ENCODE peak calls at places on chromosomes 11 and 22, in five cellular contexts. One of them, this sample, is unnamed.
A peak's percentile ranks its signal among the peaks of the same experiment; 100 is the strongest.

GRCh38 chr11:38971141-38971540 is 2373.1 kb upstream of the RAG2 start:
- DNase-seq in adrenal gland: no peak
- DNase-seq in body of pancreas: no peak
- DNase-seq in Peyer's patch: no peak
- DNase-seq in testis: no peak
- DNase-seq in this sample: no peak

GRCh38 chr11:34960277-34960676 is 43.9 kb downstream of the PDHX start:
- DNase-seq in testis: peak; percentile 27
- DNase-seq in Peyer's patch: no peak
- DNase-seq in body of pancreas: peak; percentile 26
- DNase-seq in adrenal gland: peak; percentile 69
- DNase-seq in this sample: no peak

GRCh38 chr11:86919557-86920210 is 35.5 kb downstream of the FZD4 start:
- DNase-seq in Peyer's patch: no peak
- DNase-seq in body of pancreas: no peak
- DNase-seq in adrenal gland: no peak
- DNase-seq in testis: peak; percentile 35
- DNase-seq in this sample: peak; percentile 12

GRCh38 chr22:16695261-16695660 is 102.7 kb upstream of the CCT8L2 start:
- DNase-seq in adrenal gland: no peak
- DNase-seq in Peyer's patch: no peak
- DNase-seq in testis: no peak
- DNase-seq in body of pancreas: no peak
- DNase-seq in this sample: no peak

GRCh38 chr11:69427337-69427736 is 54.1 kb upstream of the LINC01488 start:
- DNase-seq in testis: no peak
- DNase-seq in Peyer's patch: no peak
- DNase-seq in adrenal gland: no peak
- DNase-seq in body of pancreas: no peak
- DNase-seq in this sample: no peak

GRCh38 chr22:45546333-45547015 is 43.8 kb downstream of the FBLN1 start:
- DNase-seq in testis: no peak
- DNase-seq in Peyer's patch: no peak
- DNase-seq in body of pancreas: no peak
- DNase-seq in adrenal gland: no peak
- DNase-seq in this sample: no peak

GRCh38 chr11:57474751-57475115 is 14.4 kb downstream of the RTN4RL2 start:
- DNase-seq in adrenal gland: no peak
- DNase-seq in Peyer's patch: no peak
- DNase-seq in testis: no peak
- DNase-seq in body of pancreas: no peak
- DNase-seq in this sample: no peak

GRCh38 chr22:48089601-48090331 is 1327.3 kb downstream of the TBC1D22A start:
- DNase-seq in adrenal gland: peak; percentile 91
- DNase-seq in Peyer's patch: peak; percentile 39
- DNase-seq in body of pancreas: peak; percentile 14
- DNase-seq in testis: peak; percentile 57
- DNase-seq in this sample: peak; percentile 63

GRCh38 chr11:6219359-6219758 is 14.0 kb downstream of the C11orf42 start:
- DNase-seq in testis: no peak
- DNase-seq in Peyer's patch: no peak
- DNase-seq in adrenal gland: peak; percentile 79
- DNase-seq in body of pancreas: no peak
- DNase-seq in this sample: peak; percentile 74

GRCh38 chr11:122195790-122196189 is 79.8 kb upstream of the BLID start:
- DNase-seq in adrenal gland: no peak
- DNase-seq in testis: no peak
- DNase-seq in body of pancreas: no peak
- DNase-seq in Peyer's patch: no peak
- DNase-seq in this sample: no peak

GRCh38 chr11:16891964-16892363 is 122.2 kb downstream of the PLEKHA7 start:
- DNase-seq in Peyer's patch: no peak
- DNase-seq in adrenal gland: no peak
- DNase-seq in testis: no peak
- DNase-seq in body of pancreas: no peak
- DNase-seq in this sample: no peak

GRCh38 chr22:21568207-21569075 is 927 bp downstream of the UBE2L3 start:
- DNase-seq in body of pancreas: peak; percentile 50
- DNase-seq in Peyer's patch: no peak
- DNase-seq in adrenal gland: no peak
- DNase-seq in testis: peak; percentile 38
- DNase-seq in this sample: no peak

GRCh38 chr11:113629562-113629961 is 76.5 kb downstream of the TMPRSS5 start:
- DNase-seq in testis: no peak
- DNase-seq in adrenal gland: no peak
- DNase-seq in Peyer's patch: no peak
- DNase-seq in body of pancreas: no peak
- DNase-seq in this sample: no peak

GRCh38 chr11:3229673-3230630 is 2.3 kb downstream of the MRGPRE start:
- DNase-seq in testis: no peak
- DNase-seq in body of pancreas: no peak
- DNase-seq in adrenal gland: no peak
- DNase-seq in Peyer's patch: no peak
- DNase-seq in this sample: no peak

GRCh38 chr11:124898711-124899110 is 1.0 kb upstream of the ROBO4 start:
- DNase-seq in body of pancreas: no peak
- DNase-seq in testis: peak; percentile 65
- DNase-seq in Peyer's patch: no peak
- DNase-seq in adrenal gland: peak; percentile 86
- DNase-seq in this sample: no peak

GRCh38 chr11:128948583-128948982 is 5.9 kb upstream of the TP53AIP1 start:
- DNase-seq in body of pancreas: no peak
- DNase-seq in Peyer's patch: no peak
- DNase-seq in testis: no peak
- DNase-seq in adrenal gland: peak; percentile 65
- DNase-seq in this sample: no peak

GRCh38 chr22:17368727-17369552 is at the start of gene CECR2:
- DNase-seq in adrenal gland: no peak
- DNase-seq in Peyer's patch: peak; percentile 49
- DNase-seq in body of pancreas: peak; percentile 67
- DNase-seq in testis: peak; percentile 64
- DNase-seq in this sample: no peak

GRCh38 chr22:24002849-24003248 is 2.4 kb downstream of the GSTT4 start:
- DNase-seq in body of pancreas: no peak
- DNase-seq in adrenal gland: no peak
- DNase-seq in Peyer's patch: no peak
- DNase-seq in testis: no peak
- DNase-seq in this sample: no peak

GRCh38 chr22:25169278-25170031 is 30.2 kb upstream of the CRYBB3 start:
- DNase-seq in adrenal gland: peak; percentile 86
- DNase-seq in Peyer's patch: no peak
- DNase-seq in body of pancreas: no peak
- DNase-seq in testis: no peak
- DNase-seq in this sample: no peak

GRCh38 chr11:19743622-19744021 is 31.0 kb downstream of the NAV2 start:
- DNase-seq in adrenal gland: no peak
- DNase-seq in Peyer's patch: no peak
- DNase-seq in body of pancreas: no peak
- DNase-seq in testis: no peak
- DNase-seq in this sample: no peak

GRCh38 chr11:21622995-21623394 is 569.9 kb upstream of the ANO5 start:
- DNase-seq in adrenal gland: no peak
- DNase-seq in testis: no peak
- DNase-seq in body of pancreas: no peak
- DNase-seq in Peyer's patch: no peak
- DNase-seq in this sample: no peak

GRCh38 chr11:12537778-12538401 is 136.3 kb upstream of the TEAD1 start:
- DNase-seq in adrenal gland: peak; percentile 69
- DNase-seq in Peyer's patch: no peak
- DNase-seq in testis: peak; percentile 19
- DNase-seq in body of pancreas: no peak
- DNase-seq in this sample: no peak

GRCh38 chr11:48165426-48165825 is 51.2 kb upstream of the OR4B1 start:
- DNase-seq in Peyer's patch: no peak
- DNase-seq in testis: no peak
- DNase-seq in body of pancreas: no peak
- DNase-seq in adrenal gland: no peak
- DNase-seq in this sample: no peak

GRCh38 chr11:31601635-31602282 is 92.2 kb downstream of the ELP4 start:
- DNase-seq in body of pancreas: no peak
- DNase-seq in adrenal gland: no peak
- DNase-seq in Peyer's patch: no peak
- DNase-seq in testis: no peak
- DNase-seq in this sample: no peak

GRCh38 chr11:94800394-94800793 is 32.2 kb downstream of the AMOTL1 start:
- DNase-seq in Peyer's patch: no peak
- DNase-seq in body of pancreas: peak; percentile 71
- DNase-seq in testis: peak; percentile 85
- DNase-seq in adrenal gland: peak; percentile 88
- DNase-seq in this sample: no peak

GRCh38 chr11:1108246-1108900 is 33.7 kb downstream of the MUC2 start:
- DNase-seq in Peyer's patch: no peak
- DNase-seq in body of pancreas: no peak
- DNase-seq in adrenal gland: no peak
- DNase-seq in testis: no peak
- DNase-seq in this sample: no peak

GRCh38 chr11:104792861-104793260 is 105.4 kb downstream of the CASP12 start:
- DNase-seq in adrenal gland: no peak
- DNase-seq in testis: no peak
- DNase-seq in Peyer's patch: no peak
- DNase-seq in body of pancreas: no peak
- DNase-seq in this sample: no peak

GRCh38 chr11:87352759-87353707 is 315.3 kb downstream of the TMEM135 start:
- DNase-seq in testis: peak; percentile 90
- DNase-seq in adrenal gland: peak; percentile 93
- DNase-seq in body of pancreas: peak; percentile 86
- DNase-seq in Peyer's patch: peak; percentile 92
- DNase-seq in this sample: peak; percentile 61

GRCh38 chr11:111944139-111944538 is 7.0 kb downstream of the DIXDC1 start:
- DNase-seq in testis: no peak
- DNase-seq in Peyer's patch: no peak
- DNase-seq in body of pancreas: no peak
- DNase-seq in adrenal gland: no peak
- DNase-seq in this sample: no peak

GRCh38 chr22:50244420-50245213 is at the start of gene TUBGCP6:
- DNase-seq in body of pancreas: peak; percentile 97
- DNase-seq in Peyer's patch: peak; percentile 97
- DNase-seq in adrenal gland: peak; percentile 98
- DNase-seq in testis: peak; percentile 98
- DNase-seq in this sample: peak; percentile 86
- TF ChIP-seq POLR2A in body of pancreas: peak; percentile 87
- TF ChIP-seq POLR2A in Peyer's patch: peak; percentile 77
- TF ChIP-seq POLR2A in adrenal gland: peak; percentile 77
- TF ChIP-seq POLR2A in testis: peak; percentile 5
- TF ChIP-seq POLR2A in this sample: peak; percentile 65

GRCh38 chr11:120625565-120625964 is 114.0 kb downstream of the GRIK4 start:
- DNase-seq in adrenal gland: no peak
- DNase-seq in testis: no peak
- DNase-seq in Peyer's patch: no peak
- DNase-seq in body of pancreas: no peak
- DNase-seq in this sample: no peak

GRCh38 chr11:120630100-120630499 is 118.6 kb downstream of the GRIK4 start:
- DNase-seq in body of pancreas: no peak
- DNase-seq in adrenal gland: no peak
- DNase-seq in testis: no peak
- DNase-seq in Peyer's patch: no peak
- DNase-seq in this sample: no peak

GRCh38 chr11:120627535-120628163 is 116.1 kb downstream of the GRIK4 start:
- DNase-seq in body of pancreas: no peak
- DNase-seq in Peyer's patch: no peak
- DNase-seq in testis: no peak
- DNase-seq in adrenal gland: no peak
- DNase-seq in this sample: no peak

GRCh38 chr11:120629407-120629806 is 117.9 kb downstream of the GRIK4 start:
- DNase-seq in Peyer's patch: no peak
- DNase-seq in body of pancreas: no peak
- DNase-seq in adrenal gland: no peak
- DNase-seq in testis: no peak
- DNase-seq in this sample: no peak

DNA sequence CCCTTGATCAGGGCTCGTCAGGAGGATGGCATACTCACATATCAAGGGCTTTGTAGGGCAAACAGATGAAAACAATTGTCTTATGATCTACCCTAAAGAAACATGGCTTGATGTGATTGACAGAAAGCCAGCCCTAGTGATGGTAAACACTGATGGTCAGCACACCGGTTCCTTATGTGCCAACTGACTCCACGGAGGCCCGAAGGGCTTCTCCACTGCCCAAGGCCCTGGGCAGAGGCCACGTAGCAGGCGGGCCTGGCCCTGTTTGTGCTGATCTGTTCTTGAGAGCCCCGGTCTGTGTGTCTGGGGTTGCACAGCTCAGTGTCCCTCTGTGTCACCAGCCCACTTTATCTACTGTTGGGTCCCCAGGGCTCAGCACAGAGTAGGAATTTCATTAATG is 115.2 kb downstream of the GRIK4 start:
- DNase-seq in body of pancreas: no peak
- DNase-seq in adrenal gland: no peak
- DNase-seq in Peyer's patch: no peak
- DNase-seq in testis: no peak
- DNase-seq in this sample: no peak
- TF ChIP-seq POLR2A in body of pancreas: no peak
- TF ChIP-seq POLR2A in adrenal gland: no peak
- TF ChIP-seq POLR2A in Peyer's patch: no peak
- TF ChIP-seq POLR2A in testis: no peak
- TF ChIP-seq POLR2A in this sample: no peak

DNA sequence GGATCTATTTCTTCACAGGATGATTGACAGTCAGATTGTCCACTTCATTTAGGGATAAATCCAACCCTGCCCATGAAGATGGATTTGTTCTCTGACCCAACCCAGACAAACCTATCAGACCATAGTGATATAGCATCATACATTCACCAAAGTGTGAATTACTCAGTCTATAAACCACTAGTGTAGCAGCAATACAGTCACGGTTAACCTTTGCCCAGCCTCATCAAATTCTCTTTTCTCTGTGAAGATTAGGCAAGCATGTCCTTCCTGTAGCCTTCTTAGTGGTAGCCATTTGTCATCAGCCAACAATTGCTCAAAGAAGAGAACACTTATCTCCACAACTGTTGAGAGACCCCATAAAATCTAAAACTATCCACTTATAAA is 14.4 kb upstream of the BIRC2 start:
- DNase-seq in body of pancreas: no peak
- DNase-seq in Peyer's patch: no peak
- DNase-seq in testis: no peak
- DNase-seq in adrenal gland: no peak
- DNase-seq in this sample: no peak
- TF ChIP-seq POLR2A in body of pancreas: no peak
- TF ChIP-seq POLR2A in Peyer's patch: no peak
- TF ChIP-seq POLR2A in testis: no peak
- TF ChIP-seq POLR2A in adrenal gland: no peak
- TF ChIP-seq POLR2A in this sample: no peak

DNA sequence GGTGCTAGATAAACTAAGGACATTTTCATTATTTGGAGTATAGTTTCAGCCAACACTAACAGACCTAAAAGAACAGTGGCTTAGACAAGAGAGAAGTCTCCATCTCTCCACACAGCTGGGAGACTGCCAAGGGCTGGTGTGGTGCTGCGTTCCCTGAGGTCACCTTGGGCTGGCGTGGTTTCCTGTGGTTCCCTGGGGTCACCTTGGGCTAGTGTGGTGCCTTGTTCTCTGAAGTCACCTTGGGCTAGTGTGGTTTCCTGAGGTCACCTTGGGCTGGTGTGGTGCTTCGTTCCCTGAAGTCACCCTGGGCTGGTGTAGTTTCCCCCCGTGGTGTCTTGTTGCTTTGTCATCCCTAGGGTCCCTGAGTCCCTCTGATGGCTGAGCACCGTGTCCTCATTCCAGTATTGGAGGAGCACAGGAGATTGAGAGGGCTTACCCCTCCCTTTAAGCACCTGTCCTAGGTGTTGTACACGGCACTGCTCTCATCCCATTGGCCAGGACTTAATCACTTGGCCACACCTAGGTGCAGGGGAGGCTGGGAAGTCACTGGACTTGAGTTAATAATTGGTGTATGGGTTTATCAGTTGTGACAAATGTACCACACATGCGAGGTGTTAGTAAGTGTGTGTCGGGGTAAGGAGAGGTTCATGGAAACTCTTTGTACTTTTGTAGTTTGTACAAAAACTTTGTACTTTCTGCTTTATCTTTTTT is 14.9 kb downstream of the SAMM50 start:
- DNase-seq in adrenal gland: no peak
- DNase-seq in Peyer's patch: no peak
- DNase-seq in testis: no peak
- DNase-seq in body of pancreas: no peak
- DNase-seq in this sample: no peak
- TF ChIP-seq POLR2A in adrenal gland: no peak
- TF ChIP-seq POLR2A in Peyer's patch: no peak
- TF ChIP-seq POLR2A in testis: no peak
- TF ChIP-seq POLR2A in body of pancreas: no peak
- TF ChIP-seq POLR2A in this sample: no peak